ENCODE peak calls at places on chromosomes 7 and 10, in seven cellular contexts. One of them, this sample, is unnamed.
A peak's percentile ranks its signal among the peaks of the same experiment; 100 is the strongest.

GRCh38 chr7:117837841-117838240 is 35.4 kb downstream of the CTTNBP2 start:
- DNase-seq in IMR-90: no peak
- DNase-seq in colonic mucosa: no peak
- DNase-seq in heart right ventricle: no peak
- DNase-seq in HCT116: no peak
- DNase-seq in upper lobe of right lung: no peak
- DNase-seq in AG04449: no peak
- DNase-seq in this sample: no peak

GRCh38 chr10:132077091-132077490 is 11.3 kb downstream of the JAKMIP3 start:
- DNase-seq in IMR-90: no peak
- DNase-seq in colonic mucosa: no peak
- DNase-seq in heart right ventricle: no peak
- DNase-seq in HCT116: no peak
- DNase-seq in upper lobe of right lung: peak; percentile 25
- DNase-seq in AG04449: no peak
- DNase-seq in this sample: no peak

GRCh38 chr7:90834771-90835170 is 238.7 kb downstream of the CDK14 start:
- DNase-seq in IMR-90: no peak
- DNase-seq in colonic mucosa: no peak
- DNase-seq in heart right ventricle: no peak
- DNase-seq in HCT116: no peak
- DNase-seq in upper lobe of right lung: no peak
- DNase-seq in AG04449: no peak
- DNase-seq in this sample: no peak

GRCh38 chr10:15331456-15331855 is 39.6 kb downstream of the FAM171A1 start:
- DNase-seq in IMR-90: no peak
- DNase-seq in colonic mucosa: peak; percentile 73
- DNase-seq in heart right ventricle: no peak
- DNase-seq in HCT116: no peak
- DNase-seq in upper lobe of right lung: no peak
- DNase-seq in AG04449: no peak
- DNase-seq in this sample: no peak

GRCh38 chr10:79403441-79404230 is 41.8 kb downstream of the ZCCHC24 start:
- DNase-seq in IMR-90: no peak
- DNase-seq in colonic mucosa: no peak
- DNase-seq in heart right ventricle: peak; percentile 69
- DNase-seq in HCT116: no peak
- DNase-seq in upper lobe of right lung: peak; percentile 65
- DNase-seq in AG04449: no peak
- DNase-seq in this sample: no peak

GRCh38 chr7:27389508-27389907 is 146.9 kb downstream of the EVX1 start:
- DNase-seq in IMR-90: no peak
- DNase-seq in colonic mucosa: no peak
- DNase-seq in heart right ventricle: no peak
- DNase-seq in HCT116: no peak
- DNase-seq in upper lobe of right lung: no peak
- DNase-seq in AG04449: no peak
- DNase-seq in this sample: no peak

GRCh38 chr7:91288208-91288824 is 24.1 kb downstream of the FZD1 start:
- DNase-seq in IMR-90: no peak
- DNase-seq in colonic mucosa: peak; percentile 63
- DNase-seq in heart right ventricle: peak; percentile 23
- DNase-seq in HCT116: peak; percentile 27
- DNase-seq in upper lobe of right lung: no peak
- DNase-seq in AG04449: no peak
- DNase-seq in this sample: no peak

GRCh38 chr7:137986252-137987010 is 15.5 kb downstream of the CREB3L2 start:
- DNase-seq in IMR-90: peak; percentile 90
- DNase-seq in colonic mucosa: no peak
- DNase-seq in heart right ventricle: no peak
- DNase-seq in HCT116: no peak
- DNase-seq in upper lobe of right lung: no peak
- DNase-seq in AG04449: no peak
- DNase-seq in this sample: no peak

GRCh38 chr10:69716711-69717560 is 84.8 kb upstream of the COL13A1 start:
- DNase-seq in IMR-90: peak; percentile 33
- DNase-seq in colonic mucosa: peak; percentile 71
- DNase-seq in heart right ventricle: no peak
- DNase-seq in HCT116: peak; percentile 51
- DNase-seq in upper lobe of right lung: peak; percentile 81
- DNase-seq in AG04449: no peak
- DNase-seq in this sample: no peak

GRCh38 chr10:44934416-44935200 is 23.5 kb downstream of the TMEM72 start:
- DNase-seq in IMR-90: no peak
- DNase-seq in colonic mucosa: no peak
- DNase-seq in heart right ventricle: peak; percentile 33
- DNase-seq in HCT116: no peak
- DNase-seq in upper lobe of right lung: no peak
- DNase-seq in AG04449: no peak
- DNase-seq in this sample: no peak

GRCh38 chr7:22582860-22583640 is 83.1 kb upstream of the STEAP1B start:
- DNase-seq in IMR-90: peak; percentile 89
- DNase-seq in colonic mucosa: no peak
- DNase-seq in heart right ventricle: no peak
- DNase-seq in HCT116: no peak
- DNase-seq in upper lobe of right lung: peak; percentile 69
- DNase-seq in AG04449: peak; percentile 84
- DNase-seq in this sample: no peak

GRCh38 chr7:55570218-55570873 is 2.0 kb downstream of the VOPP1 start:
- DNase-seq in IMR-90: no peak
- DNase-seq in colonic mucosa: no peak
- DNase-seq in heart right ventricle: no peak
- DNase-seq in HCT116: no peak
- DNase-seq in upper lobe of right lung: no peak
- DNase-seq in AG04449: no peak
- DNase-seq in this sample: no peak

GRCh38 chr7:107180378-107180777 is 11.6 kb downstream of the HBP1 start:
- DNase-seq in IMR-90: peak; percentile 88
- DNase-seq in colonic mucosa: peak; percentile 69
- DNase-seq in heart right ventricle: no peak
- DNase-seq in HCT116: peak; percentile 64
- DNase-seq in upper lobe of right lung: no peak
- DNase-seq in AG04449: peak; percentile 29
- DNase-seq in this sample: no peak

GRCh38 chr7:107147464-107148214 is 21.2 kb upstream of the HBP1 start:
- DNase-seq in IMR-90: peak; percentile 47
- DNase-seq in colonic mucosa: no peak
- DNase-seq in heart right ventricle: no peak
- DNase-seq in HCT116: peak; percentile 34
- DNase-seq in upper lobe of right lung: no peak
- DNase-seq in AG04449: no peak
- DNase-seq in this sample: no peak

GRCh38 chr7:125468855-125469174 is 539.2 kb upstream of the POT1 start:
- DNase-seq in IMR-90: no peak
- DNase-seq in colonic mucosa: no peak
- DNase-seq in heart right ventricle: no peak
- DNase-seq in HCT116: no peak
- DNase-seq in upper lobe of right lung: no peak
- DNase-seq in AG04449: no peak
- DNase-seq in this sample: no peak

GRCh38 chr7:4416436-4417092 is 265.5 kb upstream of the FOXK1 start:
- DNase-seq in IMR-90: no peak
- DNase-seq in colonic mucosa: peak; percentile 20
- DNase-seq in heart right ventricle: no peak
- DNase-seq in HCT116: no peak
- DNase-seq in upper lobe of right lung: no peak
- DNase-seq in AG04449: no peak
- DNase-seq in this sample: no peak

GRCh38 chr7:28956608-28957063 is 1.5 kb downstream of the TRIL start:
- DNase-seq in IMR-90: peak; percentile 5
- DNase-seq in colonic mucosa: peak; percentile 77
- DNase-seq in heart right ventricle: peak; percentile 73
- DNase-seq in HCT116: no peak
- DNase-seq in upper lobe of right lung: peak; percentile 89
- DNase-seq in AG04449: no peak
- DNase-seq in this sample: no peak

GRCh38 chr10:33015798-33016547 is 57.9 kb upstream of the ITGB1 start:
- DNase-seq in IMR-90: peak; percentile 86
- DNase-seq in colonic mucosa: no peak
- DNase-seq in heart right ventricle: no peak
- DNase-seq in HCT116: no peak
- DNase-seq in upper lobe of right lung: no peak
- DNase-seq in AG04449: no peak
- DNase-seq in this sample: no peak

GRCh38 chr10:102322914-102323313 is 72.6 kb upstream of the NFKB2 start:
- DNase-seq in IMR-90: no peak
- DNase-seq in colonic mucosa: no peak
- DNase-seq in heart right ventricle: no peak
- DNase-seq in HCT116: no peak
- DNase-seq in upper lobe of right lung: no peak
- DNase-seq in AG04449: no peak
- DNase-seq in this sample: no peak

GRCh38 chr10:52283174-52283573 is 30.9 kb upstream of the DKK1 start:
- DNase-seq in IMR-90: peak; percentile 31
- DNase-seq in colonic mucosa: no peak
- DNase-seq in heart right ventricle: no peak
- DNase-seq in HCT116: no peak
- DNase-seq in upper lobe of right lung: no peak
- DNase-seq in AG04449: no peak
- DNase-seq in this sample: no peak

GRCh38 chr10:71396714-71397339 is at the start of gene CDH23:
- DNase-seq in IMR-90: no peak
- DNase-seq in colonic mucosa: no peak
- DNase-seq in heart right ventricle: peak; percentile 60
- DNase-seq in HCT116: no peak
- DNase-seq in upper lobe of right lung: peak; percentile 74
- DNase-seq in AG04449: no peak
- DNase-seq in this sample: no peak

GRCh38 chr7:93861325-93861949 is 29.1 kb downstream of the TFPI2 start:
- DNase-seq in IMR-90: no peak
- DNase-seq in colonic mucosa: no peak
- DNase-seq in heart right ventricle: no peak
- DNase-seq in HCT116: no peak
- DNase-seq in upper lobe of right lung: no peak
- DNase-seq in AG04449: no peak
- DNase-seq in this sample: no peak

GRCh38 chr7:45978010-45978681 is 57.1 kb upstream of the IGFBP3 start:
- DNase-seq in IMR-90: peak; percentile 99
- DNase-seq in colonic mucosa: peak; percentile 16
- DNase-seq in heart right ventricle: no peak
- DNase-seq in HCT116: peak; percentile 95
- DNase-seq in upper lobe of right lung: no peak
- DNase-seq in AG04449: peak; percentile 99
- DNase-seq in this sample: no peak

GRCh38 chr10:126277177-126277576 is 111.1 kb downstream of the ADAM12 start:
- DNase-seq in IMR-90: no peak
- DNase-seq in colonic mucosa: no peak
- DNase-seq in heart right ventricle: no peak
- DNase-seq in HCT116: no peak
- DNase-seq in upper lobe of right lung: no peak
- DNase-seq in AG04449: no peak
- DNase-seq in this sample: no peak

GRCh38 chr7:77416621-77417371 is 647 bp upstream of the GSAP start:
- DNase-seq in IMR-90: no peak
- DNase-seq in colonic mucosa: no peak
- DNase-seq in heart right ventricle: no peak
- DNase-seq in HCT116: no peak
- DNase-seq in upper lobe of right lung: no peak
- DNase-seq in AG04449: no peak
- DNase-seq in this sample: no peak

GRCh38 chr7:3648276-3648675 is 347.2 kb downstream of the SDK1 start:
- DNase-seq in IMR-90: peak; percentile 29
- DNase-seq in colonic mucosa: no peak
- DNase-seq in heart right ventricle: no peak
- DNase-seq in HCT116: no peak
- DNase-seq in upper lobe of right lung: no peak
- DNase-seq in AG04449: no peak
- DNase-seq in this sample: no peak

GRCh38 chr7:46414946-46415345 is 493.9 kb upstream of the IGFBP3 start:
- DNase-seq in IMR-90: no peak
- DNase-seq in colonic mucosa: no peak
- DNase-seq in heart right ventricle: no peak
- DNase-seq in HCT116: no peak
- DNase-seq in upper lobe of right lung: no peak
- DNase-seq in AG04449: no peak
- DNase-seq in this sample: no peak

GRCh38 chr10:77296534-77297369 is 340.9 kb downstream of the KCNMA1 start:
- DNase-seq in IMR-90: no peak
- DNase-seq in colonic mucosa: no peak
- DNase-seq in heart right ventricle: no peak
- DNase-seq in HCT116: no peak
- DNase-seq in upper lobe of right lung: no peak
- DNase-seq in AG04449: no peak
- DNase-seq in this sample: no peak
- TF ChIP-seq CTCF in IMR-90: no peak
- TF ChIP-seq CTCF in colonic mucosa: no peak
- TF ChIP-seq CTCF in heart right ventricle: no peak
- TF ChIP-seq CTCF in HCT116: peak; percentile 13
- TF ChIP-seq CTCF in upper lobe of right lung: no peak
- TF ChIP-seq CTCF in AG04449: no peak
- TF ChIP-seq CTCF in this sample: no peak

DNA sequence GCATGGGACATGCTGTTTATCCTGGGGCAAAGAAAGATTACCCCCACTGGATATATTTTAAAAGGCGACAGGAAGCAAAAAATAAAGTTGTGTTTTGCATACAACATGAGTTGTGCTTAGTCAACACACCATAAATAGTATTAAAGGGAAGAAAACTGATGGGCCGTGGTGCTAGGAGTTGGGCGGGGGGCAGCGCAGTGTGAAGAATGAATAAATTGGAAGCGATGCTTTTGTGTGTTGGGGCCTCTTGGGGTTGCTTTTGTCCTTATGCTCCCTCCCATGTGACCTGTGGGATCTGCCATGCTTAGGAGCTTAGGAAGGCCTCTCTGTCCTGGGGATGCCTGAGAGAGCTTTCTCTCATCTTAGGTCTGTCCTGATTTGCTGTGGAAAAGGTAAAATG is 35.0 kb upstream of the AGR3 start:
- DNase-seq in IMR-90: no peak
- DNase-seq in colonic mucosa: no peak
- DNase-seq in heart right ventricle: no peak
- DNase-seq in HCT116: no peak
- DNase-seq in upper lobe of right lung: no peak
- DNase-seq in AG04449: no peak
- DNase-seq in this sample: no peak
- H3K4me3 ChIP-seq in IMR-90: no peak overlapping the region
- H3K4me3 ChIP-seq in colonic mucosa: no peak overlapping the region
- H3K4me3 ChIP-seq in heart right ventricle: no peak overlapping the region
- H3K4me3 ChIP-seq in HCT116: no peak overlapping the region
- H3K4me3 ChIP-seq in upper lobe of right lung: no peak overlapping the region
- H3K4me3 ChIP-seq in AG04449: no peak overlapping the region
- H3K4me3 ChIP-seq in this sample: no peak overlapping the region

DNA sequence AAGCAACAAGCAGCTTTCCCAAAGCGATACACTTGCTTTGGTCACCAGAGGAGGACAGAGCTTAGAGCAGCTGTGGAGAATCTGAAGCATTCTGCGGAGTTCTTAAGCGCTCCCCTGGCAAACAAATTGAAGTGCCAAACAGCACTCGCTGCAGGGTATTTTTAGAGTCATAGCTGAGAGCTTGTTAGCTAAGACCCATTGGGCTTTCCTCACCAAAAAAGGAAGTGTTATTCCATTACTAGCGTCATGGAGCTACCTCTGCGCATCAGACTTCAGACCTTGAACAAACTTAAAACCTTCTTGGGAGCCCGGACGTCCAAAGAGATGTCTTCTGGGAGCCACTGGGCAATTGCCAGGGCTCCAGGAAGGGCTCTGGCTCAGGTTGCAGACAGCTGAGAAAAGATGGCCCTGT is 23.2 kb upstream of the BMPR1A start:
- DNase-seq in IMR-90: peak; percentile 8
- DNase-seq in colonic mucosa: no peak
- DNase-seq in heart right ventricle: no peak
- DNase-seq in HCT116: no peak
- DNase-seq in upper lobe of right lung: no peak
- DNase-seq in AG04449: no peak
- DNase-seq in this sample: no peak
- TF ChIP-seq CTCF in IMR-90: no peak
- TF ChIP-seq CTCF in colonic mucosa: no peak
- TF ChIP-seq CTCF in heart right ventricle: peak; percentile 28
- TF ChIP-seq CTCF in HCT116: no peak
- TF ChIP-seq CTCF in upper lobe of right lung: no peak
- TF ChIP-seq CTCF in AG04449: no peak
- TF ChIP-seq CTCF in this sample: no peak

GRCh38 chr10:97428572-97428981 is 2.6 kb downstream of the PGAM1 start:
- DNase-seq in IMR-90: no peak
- DNase-seq in colonic mucosa: no peak
- DNase-seq in heart right ventricle: no peak
- DNase-seq in HCT116: no peak
- DNase-seq in upper lobe of right lung: no peak
- DNase-seq in AG04449: no peak
- DNase-seq in this sample: no peak
- H3K4me3 ChIP-seq in IMR-90: peak overlapping the region; percentile 17
- H3K4me3 ChIP-seq in colonic mucosa: peak overlapping the region; percentile 96
- H3K4me3 ChIP-seq in heart right ventricle: no peak overlapping the region
- H3K4me3 ChIP-seq in HCT116: no peak overlapping the region
- H3K4me3 ChIP-seq in upper lobe of right lung: no peak overlapping the region
- H3K4me3 ChIP-seq in AG04449: peak overlapping the region; percentile 96
- H3K4me3 ChIP-seq in this sample: peak overlapping the region; percentile 71